ENCODE peak calls at places on chromosomes 13 and 19, in four cellular contexts. F, R, N and H are unnamed samples. For H3K27me3 and H3K36me3, the result is how much of the 10 kb centered on the place peaks cover.

GRCh38 chr19:45976180-45976579 is 2.5 kb upstream of the NOVA2 start:
- DNase-seq in N (no peak), F (no peak), R (no peak), H (no peak)

GRCh38 chr13:79710376-79710775 is 229.4 kb downstream of the NDFIP2 start:
- DNase-seq in N (no peak), F (no peak), R (no peak), H (no peak)

GRCh38 chr13:37667631-37668161 is 69.1 kb upstream of the POSTN start:
- DNase-seq in R (no peak), N (no peak), F (no peak), H (no peak)

GRCh38 chr13:20843177-20843576 is 59.4 kb downstream of the XPO4 start:
- DNase-seq in F (no peak), N (no peak), R (no peak), H (no peak)

GRCh38 chr13:40769970-40770369 is 1.0 kb downstream of the MRPS31 start:
- DNase-seq in N (no peak), F (no peak), R (no peak), H (no peak)

GRCh38 chr13:111328803-111329410 is 8.5 kb downstream of the TEX29 start:
- DNase-seq in F (no peak), N (no peak), R (peak), H (no peak)

GRCh38 chr13:43377955-43378354 is 354.6 kb downstream of the DNAJC15 start:
- DNase-seq in N (no peak), R (no peak), F (no peak), H (no peak)

GRCh38 chr13:26300140-26300539 is 46.2 kb downstream of the CDK8 start:
- DNase-seq in F (no peak), R (no peak), N (no peak), H (no peak)

GRCh38 chr19:53394974-53395839 is at the start of gene ZNF765:
- DNase-seq in F (peak), R (peak), N (peak), H (peak)

GRCh38 chr13:66831317-66831716 is 398.8 kb downstream of the PCDH9 start:
- DNase-seq in R (no peak), N (no peak), F (no peak), H (no peak)

GRCh38 chr13:111577429-111577828 is 257.0 kb downstream of the TEX29 start:
- DNase-seq in R (no peak), F (no peak), N (no peak), H (no peak)

GRCh38 chr19:16911046-16911445 is 22.2 kb downstream of the F2RL3 start:
- DNase-seq in N (no peak), F (peak), R (no peak), H (peak)

GRCh38 chr19:17680235-17680722 is 7.9 kb downstream of the UNC13A start:
- DNase-seq in F (peak), R (peak), N (no peak), H (peak)

GRCh38 chr13:110350509-110350908 is 43.4 kb downstream of the COL4A2 start:
- DNase-seq in F (no peak), R (no peak), N (no peak), H (no peak)

GRCh38 chr13:98998831-98999634 is 21.2 kb upstream of the DOCK9 start:
- DNase-seq in R (no peak), F (no peak), N (no peak), H (no peak)

GRCh38 chr13:46571941-46572340 is 19.0 kb downstream of the LRCH1 start:
- DNase-seq in N (no peak), R (no peak), F (no peak), H (no peak)

GRCh38 chr19:39140594-39140993 is 15.0 kb downstream of the PAK4 start:
- DNase-seq in F (no peak), R (no peak), N (no peak), H (peak)

GRCh38 chr19:475360-475759 is 14.5 kb upstream of the SHC2 start:
- DNase-seq in F (no peak), R (no peak), N (no peak), H (peak)

GRCh38 chr19:947707-948533 is 22.1 kb downstream of the ARID3A start:
- DNase-seq in R (peak), N (no peak), F (peak), H (no peak)

GRCh38 chr13:108267338-108267737 is 2.2 kb upstream of the TNFSF13B start:
- DNase-seq in F (no peak), N (no peak), R (no peak), H (no peak)

GRCh38 chr13:105336706-105337582 is 1198.5 kb downstream of the EFNB2 start:
- DNase-seq in F (no peak), N (no peak), R (no peak), H (no peak)

GRCh38 chr19:19653597-19654147 is 9.8 kb downstream of the ATP13A1 start:
- DNase-seq in F (no peak), R (no peak), N (no peak), H (peak)

GRCh38 chr13:99985886-99986527 is 4.4 kb downstream of the ZIC2 start:
- DNase-seq in F (no peak), N (no peak), R (no peak), H (peak)

GRCh38 chr19:17841810-17842662 is 5.7 kb downstream of the JAK3 start:
- DNase-seq in F (peak), R (peak), N (peak), H (peak)

GRCh38 chr13:73715114-73715909 is 418.9 kb downstream of the KLF12 start:
- DNase-seq in R (peak), N (no peak), F (no peak), H (no peak)

GRCh38 chr13:25300861-25301346 is 521 bp upstream of the NUP58 start:
- DNase-seq in F (peak), R (peak), N (no peak), H (peak)

GRCh38 chr13:32850311-32851052 is 165.7 kb upstream of the KL start:
- DNase-seq in R (no peak), F (no peak), N (no peak), H (no peak)
- H3K27me3 ChIP-seq in R (under half), F (under half), N (under half), H (under half)

DNA sequence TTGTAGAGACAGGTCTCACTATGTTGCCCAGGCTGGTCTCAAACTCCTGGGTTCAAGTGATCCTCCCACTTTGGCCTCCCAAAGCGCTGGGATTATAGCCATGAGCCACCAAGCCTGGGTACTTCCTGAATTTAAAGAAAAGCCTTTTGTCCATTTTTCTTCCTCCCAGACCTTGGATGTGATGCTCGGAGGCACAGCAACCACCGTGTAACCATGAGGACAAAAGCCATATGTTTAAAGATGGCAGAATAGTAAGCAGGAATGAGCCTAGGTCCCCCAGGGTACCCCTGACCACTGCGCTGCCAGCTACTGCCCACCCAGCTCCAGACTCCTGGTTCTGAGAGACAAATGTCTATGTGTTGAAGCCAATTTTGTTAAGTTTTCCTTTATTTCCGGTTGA is 31.1 kb downstream of the ZC3H4 start:
- DNase-seq in R (no peak), N (no peak), F (no peak), H (no peak)
- H3K36me3 ChIP-seq in R (half or more), N (under half), F (half or more), H (under half)

DNA sequence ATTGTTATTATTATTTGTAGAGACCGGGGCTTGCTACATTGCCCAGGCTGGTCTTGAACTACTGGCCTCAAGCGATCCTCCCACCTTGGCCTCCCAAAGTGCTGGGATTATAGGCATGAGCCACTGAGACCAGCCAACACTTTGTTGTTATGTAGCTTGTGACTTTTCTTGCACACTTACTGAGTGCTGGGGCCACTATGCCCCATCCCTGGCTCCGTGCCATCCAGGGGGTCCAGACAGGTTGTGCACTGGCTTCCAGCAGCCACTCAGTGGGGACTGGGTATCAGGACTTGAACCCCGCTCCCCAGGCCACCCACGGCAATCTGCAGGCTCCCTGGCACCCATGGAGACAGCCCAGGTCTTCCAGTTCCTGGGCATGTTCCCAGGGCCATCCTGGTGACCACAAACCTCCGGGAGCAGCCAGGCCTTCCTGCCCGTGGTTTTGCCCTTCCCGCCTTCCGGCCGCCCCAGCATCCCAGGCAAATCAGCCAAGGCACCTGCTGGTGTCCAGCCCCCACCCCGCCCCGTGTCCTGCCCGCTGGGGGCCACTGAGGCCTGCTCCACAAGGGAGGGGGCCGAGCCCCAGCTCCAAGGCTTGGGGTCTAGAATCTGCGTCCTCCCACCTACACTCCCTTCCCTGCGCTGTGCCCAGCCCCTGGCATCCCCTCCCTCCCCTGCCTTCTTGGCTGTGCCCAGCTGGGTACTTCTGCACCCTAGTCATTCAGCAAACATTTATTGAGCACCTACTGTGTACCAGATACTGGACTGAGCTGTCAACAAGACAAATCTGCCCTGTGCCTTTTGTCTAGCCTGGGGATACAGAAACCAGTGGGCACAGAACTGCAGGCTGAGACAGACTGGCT is 23.7 kb upstream of the SEMA6B start:
- DNase-seq in N (no peak), R (no peak), F (no peak), H (peak)
- H3K27me3 ChIP-seq in N (under half), R (under half), F (half or more), H (under half)

DNA sequence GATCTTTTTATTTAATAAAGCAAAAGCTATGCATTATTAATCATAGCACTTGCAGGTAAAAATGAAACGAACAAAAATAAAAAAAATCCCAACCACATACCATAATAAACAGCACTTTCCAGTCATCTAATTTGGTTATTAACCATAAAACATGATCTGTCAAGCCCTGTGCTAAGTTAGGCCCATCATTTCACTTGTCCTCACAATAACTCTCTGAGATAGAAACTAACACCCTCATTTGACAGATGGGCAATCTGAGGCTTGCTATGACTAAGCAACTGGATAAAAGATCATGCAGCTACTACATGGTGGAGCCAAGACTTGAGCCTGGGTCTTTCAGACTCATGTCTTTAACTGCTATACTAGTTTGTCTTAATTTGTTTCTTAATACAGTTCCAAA is 21.8 kb downstream of the PROSER1 start:
- DNase-seq in N (no peak), R (no peak), F (no peak), H (no peak)
- H3K36me3 ChIP-seq in N (under half), R (under half), F (half or more), H (under half)

GRCh38 chr13:103466761-103467160 is 400.5 kb upstream of the SLC10A2 start:
- DNase-seq in F (no peak), N (no peak), R (no peak), H (no peak)
- H3K27me3 ChIP-seq in F (under half), N (under half), R (under half), H (under half)

GRCh38 chr19:9565900-9566705 is 18.2 kb downstream of the ZNF121 start:
- DNase-seq in N (no peak), F (no peak), R (no peak), H (no peak)
- H3K36me3 ChIP-seq in N (under half), F (half or more), R (under half), H (half or more)

GRCh38 chr19:41753159-41753558 is 2.2 kb upstream of the CEACAM6 start:
- DNase-seq in R (peak), F (peak), N (no peak), H (peak)
- H3K27me3 ChIP-seq in R (under half), F (under half), N (under half), H (under half)